ENCODE peak calls at places on chromosomes 5 and 9, in eight cellular contexts. One of them, this sample, is unnamed.

GRCh38 chr5:36108758-36109245 is 42.1 kb upstream of the UGT3A2 start:
- DNase-seq in cardiac fibroblast: no peak
- DNase-seq in cardiac muscle cell: peak; percentile 3
- DNase-seq in NB4: no peak
- DNase-seq in epithelial cell of esophagus: peak; percentile 4
- DNase-seq in CD8-positive, alpha-beta T cell: no peak
- DNase-seq in PC-9: no peak
- DNase-seq in uterus: no peak
- DNase-seq in this sample: no peak

GRCh38 chr9:131714161-131714646 is 25.7 kb downstream of the RAPGEF1 start:
- DNase-seq in cardiac fibroblast: peak; percentile 91
- DNase-seq in cardiac muscle cell: peak; percentile 81
- DNase-seq in NB4: no peak
- DNase-seq in epithelial cell of esophagus: peak; percentile 96
- DNase-seq in CD8-positive, alpha-beta T cell: no peak
- DNase-seq in PC-9: peak; percentile 51
- DNase-seq in uterus: peak; percentile 80
- DNase-seq in this sample: peak; percentile 90

GRCh38 chr9:104682642-104683041 is 11.7 kb upstream of the OR13D1 start:
- DNase-seq in cardiac fibroblast: peak; percentile 68
- DNase-seq in cardiac muscle cell: peak; percentile 70
- DNase-seq in NB4: peak; percentile 66
- DNase-seq in epithelial cell of esophagus: peak; percentile 69
- DNase-seq in CD8-positive, alpha-beta T cell: no peak
- DNase-seq in PC-9: no peak
- DNase-seq in uterus: no peak
- DNase-seq in this sample: peak; percentile 70

GRCh38 chr5:172939045-172939444 is 20.2 kb upstream of the RPL26L1 start:
- DNase-seq in cardiac fibroblast: peak; percentile 32
- DNase-seq in cardiac muscle cell: peak; percentile 37
- DNase-seq in NB4: peak; percentile 60
- DNase-seq in epithelial cell of esophagus: peak; percentile 39
- DNase-seq in CD8-positive, alpha-beta T cell: no peak
- DNase-seq in PC-9: peak; percentile 16
- DNase-seq in uterus: no peak
- DNase-seq in this sample: no peak

GRCh38 chr5:173839117-173839713 is 48.9 kb upstream of the CPEB4 start:
- DNase-seq in cardiac fibroblast: no peak
- DNase-seq in cardiac muscle cell: no peak
- DNase-seq in NB4: no peak
- DNase-seq in epithelial cell of esophagus: peak; percentile 19
- DNase-seq in CD8-positive, alpha-beta T cell: no peak
- DNase-seq in PC-9: peak; percentile 11
- DNase-seq in uterus: no peak
- DNase-seq in this sample: no peak

GRCh38 chr9:86893811-86894490 is 53.4 kb downstream of the GAS1 start:
- DNase-seq in cardiac fibroblast: no peak
- DNase-seq in cardiac muscle cell: peak; percentile 47
- DNase-seq in NB4: no peak
- DNase-seq in epithelial cell of esophagus: no peak
- DNase-seq in CD8-positive, alpha-beta T cell: no peak
- DNase-seq in PC-9: no peak
- DNase-seq in uterus: no peak
- DNase-seq in this sample: no peak

GRCh38 chr5:110105692-110106091 is 416.0 kb downstream of the MAN2A1 start:
- DNase-seq in cardiac fibroblast: peak; percentile 41
- DNase-seq in cardiac muscle cell: peak; percentile 29
- DNase-seq in NB4: no peak
- DNase-seq in epithelial cell of esophagus: peak; percentile 50
- DNase-seq in CD8-positive, alpha-beta T cell: no peak
- DNase-seq in PC-9: no peak
- DNase-seq in uterus: no peak
- DNase-seq in this sample: peak; percentile 40

GRCh38 chr5:39426136-39426535 is 1.4 kb upstream of the DAB2 start:
- DNase-seq in cardiac fibroblast: no peak
- DNase-seq in cardiac muscle cell: no peak
- DNase-seq in NB4: no peak
- DNase-seq in epithelial cell of esophagus: no peak
- DNase-seq in CD8-positive, alpha-beta T cell: no peak
- DNase-seq in PC-9: no peak
- DNase-seq in uterus: no peak
- DNase-seq in this sample: no peak

GRCh38 chr9:35001803-35002502 is 12.4 kb downstream of the DNAJB5 start:
- DNase-seq in cardiac fibroblast: peak; percentile 32
- DNase-seq in cardiac muscle cell: no peak
- DNase-seq in NB4: no peak
- DNase-seq in epithelial cell of esophagus: peak; percentile 80
- DNase-seq in CD8-positive, alpha-beta T cell: no peak
- DNase-seq in PC-9: no peak
- DNase-seq in uterus: no peak
- DNase-seq in this sample: peak; percentile 18

GRCh38 chr9:73270967-73271722 is 119.5 kb downstream of the ANXA1 start:
- DNase-seq in cardiac fibroblast: peak; percentile 84
- DNase-seq in cardiac muscle cell: peak; percentile 92
- DNase-seq in NB4: peak; percentile 69
- DNase-seq in epithelial cell of esophagus: peak; percentile 95
- DNase-seq in CD8-positive, alpha-beta T cell: no peak
- DNase-seq in PC-9: peak; percentile 25
- DNase-seq in uterus: no peak
- DNase-seq in this sample: peak; percentile 86

GRCh38 chr9:110847661-110848060 is 179.1 kb downstream of the MUSK start:
- DNase-seq in cardiac fibroblast: peak; percentile 87
- DNase-seq in cardiac muscle cell: peak; percentile 86
- DNase-seq in NB4: no peak
- DNase-seq in epithelial cell of esophagus: no peak
- DNase-seq in CD8-positive, alpha-beta T cell: no peak
- DNase-seq in PC-9: no peak
- DNase-seq in uterus: no peak
- DNase-seq in this sample: no peak

GRCh38 chr9:16689352-16689938 is 181.0 kb downstream of the BNC2 start:
- DNase-seq in cardiac fibroblast: peak; percentile 41
- DNase-seq in cardiac muscle cell: peak; percentile 32
- DNase-seq in NB4: no peak
- DNase-seq in epithelial cell of esophagus: no peak
- DNase-seq in CD8-positive, alpha-beta T cell: no peak
- DNase-seq in PC-9: no peak
- DNase-seq in uterus: no peak
- DNase-seq in this sample: peak; percentile 43

GRCh38 chr5:73419414-73420390 is 28.9 kb downstream of the FOXD1 start:
- DNase-seq in cardiac fibroblast: no peak
- DNase-seq in cardiac muscle cell: peak; percentile 48
- DNase-seq in NB4: no peak
- DNase-seq in epithelial cell of esophagus: peak; percentile 23
- DNase-seq in CD8-positive, alpha-beta T cell: no peak
- DNase-seq in PC-9: no peak
- DNase-seq in uterus: no peak
- DNase-seq in this sample: peak; percentile 94
- H3K4me3 ChIP-seq in cardiac fibroblast: no peak overlapping the region
- H3K4me3 ChIP-seq in cardiac muscle cell: peak overlapping the region; percentile 35
- H3K4me3 ChIP-seq in NB4: no peak overlapping the region
- H3K4me3 ChIP-seq in epithelial cell of esophagus: peak overlapping the region; percentile 14
- H3K4me3 ChIP-seq in CD8-positive, alpha-beta T cell: no peak overlapping the region
- H3K4me3 ChIP-seq in PC-9: no peak overlapping the region
- H3K4me3 ChIP-seq in uterus: no peak overlapping the region
- H3K4me3 ChIP-seq in this sample: peak overlapping the region; percentile 0

DNA sequence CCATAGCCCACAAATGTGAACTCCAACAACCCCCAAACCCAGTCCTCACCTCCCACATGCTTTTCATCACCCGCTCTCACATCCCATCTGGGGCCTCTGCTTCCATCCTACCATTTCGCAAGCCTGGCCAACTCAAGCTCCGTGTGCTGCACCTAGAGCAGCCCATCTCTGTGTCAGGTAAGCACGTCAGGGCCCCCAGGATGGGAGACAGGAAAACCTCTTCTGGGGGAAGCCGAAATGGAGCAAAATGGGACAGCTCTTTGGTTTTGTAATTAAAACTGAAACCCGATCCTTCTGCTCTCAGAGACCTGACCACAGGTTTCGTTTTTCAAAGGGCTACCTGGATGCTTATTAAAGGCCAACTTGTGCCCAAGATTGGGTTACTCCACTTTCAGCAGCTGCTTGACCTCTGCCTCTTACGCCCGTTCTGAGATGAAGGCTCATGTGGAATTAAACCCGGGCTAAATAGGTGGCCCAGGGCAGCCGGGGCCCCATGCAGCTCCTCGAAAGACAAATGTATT is 287.7 kb downstream of the SLIT3 start:
- DNase-seq in cardiac fibroblast: no peak
- DNase-seq in cardiac muscle cell: no peak
- DNase-seq in NB4: peak; percentile 75
- DNase-seq in epithelial cell of esophagus: no peak
- DNase-seq in CD8-positive, alpha-beta T cell: no peak
- DNase-seq in PC-9: no peak
- DNase-seq in uterus: no peak
- DNase-seq in this sample: no peak
- TF ChIP-seq CTCF in cardiac fibroblast: no peak
- TF ChIP-seq CTCF in cardiac muscle cell: no peak
- TF ChIP-seq CTCF in NB4: no peak
- TF ChIP-seq CTCF in epithelial cell of esophagus: no peak
- TF ChIP-seq CTCF in CD8-positive, alpha-beta T cell: no peak
- TF ChIP-seq CTCF in PC-9: no peak
- TF ChIP-seq CTCF in uterus: no peak
- TF ChIP-seq CTCF in this sample: no peak

DNA sequence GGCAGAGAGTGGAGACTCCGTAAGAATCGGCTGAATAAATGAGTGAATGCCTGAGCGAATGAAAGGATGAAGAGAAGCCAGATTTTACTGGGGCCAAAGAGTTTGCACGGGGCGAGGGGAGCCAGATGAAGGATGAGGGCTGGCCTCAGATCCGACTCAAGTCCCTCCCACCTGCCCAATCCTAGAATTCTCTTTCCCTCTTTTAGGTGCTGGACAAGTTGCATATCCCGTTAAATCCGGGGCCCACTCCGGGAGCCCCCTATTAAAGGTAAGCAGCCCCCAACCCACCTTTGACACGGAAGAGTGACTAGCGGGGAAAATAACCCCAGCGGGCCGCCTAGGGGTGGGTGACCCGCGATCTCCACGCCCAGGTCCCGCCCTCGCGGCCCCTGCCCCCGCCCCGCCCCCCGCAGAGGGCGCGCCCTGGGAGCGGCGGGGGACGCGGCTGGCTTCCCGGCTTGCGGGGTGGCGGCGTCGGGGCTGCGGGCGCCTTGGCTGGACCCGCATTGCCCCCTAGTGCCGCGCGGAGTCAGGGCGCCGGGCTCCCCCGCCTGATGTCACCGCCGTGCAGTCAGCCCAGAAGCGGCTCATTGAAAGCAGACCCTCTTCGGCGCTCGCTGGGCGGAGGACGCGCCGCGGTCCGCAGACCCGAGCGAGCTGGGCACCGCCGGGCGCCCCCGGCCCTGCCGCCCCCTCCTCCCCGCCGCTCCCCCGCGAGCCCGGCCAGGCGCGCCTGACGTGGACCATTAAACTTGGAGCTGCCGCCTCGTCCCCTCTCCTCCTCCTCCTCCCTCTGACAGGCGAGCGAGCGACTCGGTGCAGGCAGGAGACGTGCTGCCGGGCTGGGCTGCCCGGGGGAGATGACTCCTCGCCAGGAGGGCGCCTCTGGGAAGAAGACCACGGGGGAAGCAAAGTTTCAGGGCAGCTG is at the start of gene ADRA1B:
- DNase-seq in cardiac fibroblast: peak; percentile 80
- DNase-seq in cardiac muscle cell: peak; percentile 78
- DNase-seq in NB4: peak; percentile 66
- DNase-seq in epithelial cell of esophagus: peak; percentile 67
- DNase-seq in CD8-positive, alpha-beta T cell: peak; percentile 22
- DNase-seq in PC-9: peak; percentile 87
- DNase-seq in uterus: peak; percentile 73
- DNase-seq in this sample: peak; percentile 72
- H3K4me3 ChIP-seq in cardiac fibroblast: peak within 1 kb of the TSS; percentile 53
- H3K4me3 ChIP-seq in cardiac muscle cell: peak within 1 kb of the TSS; percentile 39
- H3K4me3 ChIP-seq in NB4: peak within 1 kb of the TSS; percentile 3
- H3K4me3 ChIP-seq in epithelial cell of esophagus: peak within 1 kb of the TSS; percentile 25
- H3K4me3 ChIP-seq in CD8-positive, alpha-beta T cell: no peak within 1 kb of the TSS
- H3K4me3 ChIP-seq in PC-9: peak within 1 kb of the TSS; percentile 64
- H3K4me3 ChIP-seq in uterus: peak within 1 kb of the TSS; percentile 20
- H3K4me3 ChIP-seq in this sample: peak within 1 kb of the TSS; percentile 46

GRCh38 chr5:6482735-6483134 is 34.1 kb downstream of the UBE2QL1 start:
- DNase-seq in cardiac fibroblast: no peak
- DNase-seq in cardiac muscle cell: no peak
- DNase-seq in NB4: no peak
- DNase-seq in epithelial cell of esophagus: no peak
- DNase-seq in CD8-positive, alpha-beta T cell: no peak
- DNase-seq in PC-9: no peak
- DNase-seq in uterus: no peak
- DNase-seq in this sample: no peak

GRCh38 chr5:6483880-6484382 is 35.3 kb downstream of the UBE2QL1 start:
- DNase-seq in cardiac fibroblast: no peak
- DNase-seq in cardiac muscle cell: no peak
- DNase-seq in NB4: no peak
- DNase-seq in epithelial cell of esophagus: no peak
- DNase-seq in CD8-positive, alpha-beta T cell: no peak
- DNase-seq in PC-9: no peak
- DNase-seq in uterus: no peak
- DNase-seq in this sample: no peak

GRCh38 chr5:6478793-6479192 is 30.1 kb downstream of the UBE2QL1 start:
- DNase-seq in cardiac fibroblast: no peak
- DNase-seq in cardiac muscle cell: no peak
- DNase-seq in NB4: no peak
- DNase-seq in epithelial cell of esophagus: no peak
- DNase-seq in CD8-positive, alpha-beta T cell: no peak
- DNase-seq in PC-9: no peak
- DNase-seq in uterus: no peak
- DNase-seq in this sample: no peak

GRCh38 chr5:6484446-6484845 is 35.8 kb downstream of the UBE2QL1 start:
- DNase-seq in cardiac fibroblast: no peak
- DNase-seq in cardiac muscle cell: no peak
- DNase-seq in NB4: no peak
- DNase-seq in epithelial cell of esophagus: no peak
- DNase-seq in CD8-positive, alpha-beta T cell: no peak
- DNase-seq in PC-9: no peak
- DNase-seq in uterus: no peak
- DNase-seq in this sample: no peak

DNA sequence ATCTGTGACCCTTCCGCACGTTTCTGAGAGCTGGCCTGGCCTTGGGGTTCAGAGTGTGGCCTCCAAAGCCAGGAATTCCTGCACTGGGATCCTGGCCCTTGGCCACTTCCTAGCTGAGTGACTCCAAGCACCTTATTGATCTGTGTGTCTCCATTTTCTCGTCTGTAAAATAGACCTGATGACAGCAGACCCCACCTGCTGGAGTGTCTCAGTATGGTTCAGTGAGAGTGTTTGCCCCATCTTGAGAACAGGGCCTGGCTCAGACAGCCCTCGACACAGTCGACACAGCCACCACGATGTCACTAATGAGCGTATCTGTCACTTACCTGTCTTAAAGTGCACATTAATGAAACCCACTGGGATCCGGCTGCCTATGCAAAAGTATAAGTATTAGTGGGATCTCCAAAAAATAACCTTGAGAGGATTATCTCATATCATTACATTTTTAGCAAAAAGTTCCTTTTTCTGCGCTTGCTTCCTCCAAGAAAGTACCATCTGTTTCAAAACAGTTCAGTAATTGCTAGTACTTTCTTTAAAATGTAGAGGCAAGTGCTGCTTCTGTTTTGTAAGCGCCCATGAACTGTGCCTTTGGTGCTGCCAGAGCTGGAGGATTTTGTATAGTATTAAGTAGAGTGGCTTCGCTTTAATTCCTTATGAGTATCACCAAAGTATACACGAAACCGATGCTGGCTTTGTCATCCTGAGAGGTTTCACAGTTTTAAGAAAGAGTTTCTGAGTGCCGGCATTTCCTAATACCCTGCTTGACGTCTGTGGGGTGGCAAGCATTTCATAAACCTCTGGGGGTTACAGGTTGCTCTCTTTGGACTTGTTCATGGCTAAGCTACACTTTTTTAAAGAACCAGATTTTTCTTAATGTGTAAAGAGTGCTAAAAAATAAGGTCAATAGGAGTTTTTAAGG is 31.7 kb downstream of the UBE2QL1 start:
- DNase-seq in cardiac fibroblast: no peak
- DNase-seq in cardiac muscle cell: no peak
- DNase-seq in NB4: peak; percentile 8
- DNase-seq in epithelial cell of esophagus: no peak
- DNase-seq in CD8-positive, alpha-beta T cell: no peak
- DNase-seq in PC-9: no peak
- DNase-seq in uterus: no peak
- DNase-seq in this sample: no peak
- TF ChIP-seq CTCF in cardiac fibroblast: no peak
- TF ChIP-seq CTCF in cardiac muscle cell: no peak
- TF ChIP-seq CTCF in NB4: no peak
- TF ChIP-seq CTCF in epithelial cell of esophagus: no peak
- TF ChIP-seq CTCF in CD8-positive, alpha-beta T cell: no peak
- TF ChIP-seq CTCF in PC-9: peak; percentile 24
- TF ChIP-seq CTCF in uterus: no peak
- TF ChIP-seq CTCF in this sample: no peak

This sample was measured in astrocyte of the spinal cord.